ENCODE peak calls at places on chromosomes 5 and 9, in four cellular contexts. U is A549, W is HepG2, G is K562. L is an unnamed sample.

GRCh38 chr9:72526901-72527800 is 5.7 kb downstream of the TMC1 start:
- DNase-seq in W (peak), G (peak), U (peak), L (peak)

GRCh38 chr9:97830884-97831829 is 21.9 kb upstream of the FOXE1 start:
- DNase-seq in U (no peak), G (no peak), W (peak), L (no peak)

GRCh38 chr5:167587768-167588167 is 703.7 kb upstream of the WWC1 start:
- DNase-seq in W (peak), U (peak), G (no peak), L (peak)

GRCh38 chr9:134724231-134724911 is 82.8 kb downstream of the COL5A1 start:
- DNase-seq in U (no peak), W (no peak), G (no peak), L (no peak)

GRCh38 chr5:161399996-161400562 is 146.4 kb downstream of the GABRB2 start:
- DNase-seq in G (no peak), W (no peak), U (no peak), L (no peak)

GRCh38 chr5:176588297-176588696 is 21.7 kb downstream of the GPRIN1 start:
- DNase-seq in U (no peak), G (no peak), W (no peak), L (no peak)

GRCh38 chr9:14863402-14863801 is 46.8 kb downstream of the FREM1 start:
- DNase-seq in W (no peak), U (no peak), G (no peak), L (no peak)

GRCh38 chr9:129483467-129484324 is 137.2 kb downstream of the C9orf50 start:
- DNase-seq in G (peak), W (no peak), U (peak), L (no peak)

GRCh38 chr9:131817627-131818026 is 77.8 kb upstream of the RAPGEF1 start:
- DNase-seq in G (no peak), U (peak), W (no peak), L (no peak)

GRCh38 chr5:149376711-149377447 is 2.2 kb downstream of the IL17B start:
- DNase-seq in W (no peak), G (no peak), U (no peak), L (no peak)

GRCh38 chr9:131826966-131827525 is 87.2 kb upstream of the RAPGEF1 start:
- DNase-seq in U (no peak), G (no peak), W (no peak), L (no peak)

GRCh38 chr5:140801494-140801841 is 611 bp downstream of the PCDHA3 start:
- DNase-seq in U (peak), W (no peak), G (peak), L (no peak)

GRCh38 chr9:4849364-4849763 is 56.6 kb downstream of the RCL1 start:
- DNase-seq in U (no peak), G (no peak), W (peak), L (no peak)

GRCh38 chr5:97525780-97526179 is 342.7 kb upstream of the RIOK2 start:
- DNase-seq in G (no peak), U (no peak), W (no peak), L (no peak)

GRCh38 chr5:72366324-72366976 is 46.3 kb downstream of the PTCD2 start:
- DNase-seq in W (peak), G (peak), U (peak), L (peak)

GRCh38 chr9:132670359-132670815 is at the start of gene GTF3C4:
- DNase-seq in U (peak), W (no peak), G (peak), L (peak)

GRCh38 chr5:147821791-147822190 is 9.7 kb downstream of the SPINK1 start:
- DNase-seq in G (no peak), W (no peak), U (no peak), L (no peak)

GRCh38 chr5:125501396-125501795 is 755.0 kb upstream of the ZNF608 start:
- DNase-seq in U (no peak), G (no peak), W (no peak), L (no peak)

GRCh38 chr9:107488400-107489143 is 997 bp downstream of the KLF4 start:
- DNase-seq in U (peak), G (no peak), W (no peak), L (peak)

GRCh38 chr5:125331987-125332628 is 585.7 kb upstream of the ZNF608 start:
- DNase-seq in U (no peak), G (no peak), W (no peak), L (no peak)

GRCh38 chr5:5025774-5026406 is 114.2 kb upstream of the ADAMTS16 start:
- DNase-seq in G (peak), U (no peak), W (peak), L (no peak)

GRCh38 chr5:82259172-82259800 is 18.9 kb downstream of the RPS23 start:
- DNase-seq in W (no peak), U (peak), G (no peak), L (no peak)

GRCh38 chr9:112582371-112582770 is 95.7 kb downstream of the KIAA1958 start:
- DNase-seq in W (no peak), G (no peak), U (no peak), L (no peak)

GRCh38 chr5:92505145-92505544 is 1075.9 kb downstream of the NR2F1-AS1 start:
- DNase-seq in W (no peak), U (no peak), G (no peak), L (no peak)

GRCh38 chr5:178564842-178565550 is 25.2 kb downstream of the COL23A1 start:
- DNase-seq in W (no peak), G (no peak), U (no peak), L (no peak)

GRCh38 chr5:132000677-132001453 is 10.6 kb downstream of the ACSL6 start:
- DNase-seq in G (no peak), U (no peak), W (peak), L (no peak)

GRCh38 chr9:92668746-92669526 is 995 bp downstream of the IPPK start:
- DNase-seq in U (peak), W (peak), G (peak), L (peak)

GRCh38 chr5:10595678-10596309 is 31.9 kb downstream of the ANKRD33B start:
- DNase-seq in W (peak), U (peak), G (peak), L (no peak)

GRCh38 chr9:24502548-24502947 is 43.1 kb downstream of the IZUMO3 start:
- DNase-seq in U (no peak), W (no peak), G (no peak), L (no peak)

DNA sequence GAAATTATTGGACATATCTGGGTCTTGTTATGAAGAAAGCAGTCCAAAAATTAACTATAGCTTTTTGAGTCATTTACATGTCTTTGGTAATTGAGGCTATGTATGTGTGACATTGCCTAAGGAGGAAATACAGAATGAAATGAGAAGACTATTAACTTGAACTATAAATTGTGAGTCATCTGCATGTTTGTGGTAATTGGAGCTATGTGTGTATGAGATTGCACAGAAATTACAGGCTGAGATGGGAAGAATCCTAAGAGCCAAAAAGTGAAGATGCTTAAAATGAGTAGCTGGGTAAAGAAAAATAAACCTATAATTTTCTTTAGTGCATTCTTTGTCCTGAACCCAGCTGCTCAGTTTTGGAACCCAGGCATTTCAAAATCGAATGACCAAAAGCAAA is 747.6 kb upstream of the EDIL3 start:
- DNase-seq in W (no peak), U (no peak), G (no peak), L (no peak)
- TF ChIP-seq NR3C1 in W (no peak), U (no peak), G (no peak), L (no peak)

GRCh38 chr9:111297061-111297824 is 32.8 kb downstream of the OR2K2 start:
- DNase-seq in W (no peak), U (no peak), G (no peak), L (no peak)
- TF ChIP-seq NR3C1 in W (no peak), U (no peak), G (no peak), L (no peak)

GRCh38 chr5:139702548-139702947 is 54.4 kb downstream of the CXXC5 start:
- DNase-seq in G (no peak), U (no peak), W (no peak), L (no peak)

GRCh38 chr5:139698461-139699146 is 50.5 kb downstream of the CXXC5 start:
- DNase-seq in U (no peak), G (peak), W (no peak), L (peak)

GRCh38 chr5:139699352-139699751 is 51.2 kb downstream of the CXXC5 start:
- DNase-seq in G (no peak), U (no peak), W (no peak), L (no peak)

GRCh38 chr5:139704748-139705147 is 56.6 kb downstream of the CXXC5 start:
- DNase-seq in W (no peak), G (no peak), U (no peak), L (no peak)

DNA sequence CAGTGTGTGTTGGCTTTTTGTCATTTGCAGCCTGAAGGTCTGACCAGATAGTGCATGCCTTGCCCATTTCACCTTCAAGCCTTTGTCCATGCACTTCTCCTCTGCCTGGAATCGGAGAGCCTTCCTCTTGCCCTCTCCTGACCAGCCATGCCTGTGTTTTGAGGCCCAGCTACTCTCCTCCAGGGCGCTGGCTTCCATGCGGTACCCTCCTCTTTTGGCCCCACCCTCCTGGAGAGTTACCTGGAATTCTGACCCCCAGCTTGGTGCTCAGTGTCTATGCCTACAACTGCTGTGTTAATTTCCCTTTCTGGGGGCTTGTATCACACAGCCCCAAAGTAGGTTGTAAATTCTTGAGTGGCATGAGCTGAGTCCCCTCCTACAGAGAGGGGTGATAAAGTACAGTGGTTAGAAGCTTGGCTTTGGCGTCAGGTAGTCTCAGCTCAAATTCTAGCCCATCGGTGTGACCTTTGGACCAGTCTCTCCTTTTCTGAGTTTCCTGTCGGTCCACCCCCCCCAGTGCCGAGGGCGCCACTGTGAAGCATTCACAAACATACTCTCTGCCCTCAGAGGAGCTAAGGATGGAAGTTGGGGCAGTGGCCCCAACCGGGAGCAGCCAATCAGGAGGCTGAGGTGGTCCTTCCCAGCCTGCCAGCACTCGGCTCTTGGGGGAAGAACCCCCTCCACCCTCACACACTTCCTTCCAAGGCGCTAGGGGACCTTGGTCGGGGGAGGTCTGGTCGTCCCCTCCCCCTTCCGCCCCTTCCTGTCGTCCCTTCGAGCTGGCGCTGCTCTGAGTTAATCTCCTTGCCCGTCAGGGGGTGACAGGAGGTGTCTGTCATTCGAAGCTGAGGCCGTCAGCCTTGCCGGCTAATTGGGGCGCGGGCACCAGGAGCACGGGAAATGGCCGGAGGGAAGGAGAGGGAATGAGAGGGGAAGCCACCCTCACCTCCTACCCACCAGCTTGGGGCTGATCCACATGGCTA is 52.9 kb downstream of the CXXC5 start:
- DNase-seq in G (peak), U (no peak), W (peak), L (peak)
- TF ChIP-seq NR3C1 in G (no peak), U (no peak), W (no peak), L (no peak)

DNA sequence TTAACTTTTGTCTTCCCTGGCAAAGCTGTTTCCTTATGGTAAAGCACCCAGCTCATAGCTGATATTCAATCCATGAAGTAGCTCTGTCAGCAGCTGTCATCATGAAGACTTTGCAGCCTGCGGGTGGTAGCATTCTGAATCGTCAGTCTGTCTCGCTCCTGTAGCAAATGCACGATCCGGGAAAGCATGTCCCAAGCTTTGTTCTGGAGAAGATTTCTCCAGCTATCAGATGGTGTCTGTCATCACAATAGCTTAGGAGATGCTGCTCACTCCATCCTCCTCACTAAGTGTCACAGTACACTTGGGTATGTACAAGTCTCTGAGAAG is 191.3 kb upstream of the MSX2 start:
- DNase-seq in W (no peak), G (no peak), U (no peak), L (no peak)
- TF ChIP-seq NR3C1 in W (no peak), G (no peak), U (no peak), L (no peak)

GRCh38 chr5:41637424-41637823 is 127.0 kb upstream of the PLCXD3 start:
- DNase-seq in G (no peak), U (no peak), W (no peak), L (peak)
- TF ChIP-seq NR3C1 in G (no peak), U (no peak), W (no peak), L (no peak)